ENCODE peak calls at places on chromosomes 2 and 18, in nine cellular contexts. Q is SK-N-SH; N is ovary; B is stomach; P is psoas muscle; J is GM23248; Z is effector memory CD4-positive, alpha-beta T cell; G is heart right ventricle; V is neuronal stem cell. U is an unnamed sample. For H3K36me3, H3K4me1 and H3K9me3, the result is how much of the 10 kb centered on the place peaks cover.

GRCh38 chr18:48723837-48724236 is 185.0 kb downstream of the CTIF start:
- DNase-seq in Q (no peak), N (no peak), B (no peak), P (no peak), J (no peak), Z (no peak), G (no peak), V (no peak), U (no peak)

GRCh38 chr2:225103737-225104141 is 61.5 kb upstream of the DOCK10 start:
- DNase-seq in Q (no peak), N (no peak), B (no peak), P (no peak), J (peak), Z (no peak), G (no peak), V (no peak), U (no peak)

GRCh38 chr2:169862816-169863215 is 35.6 kb downstream of the UBR3 start:
- DNase-seq in Q (no peak), N (no peak), B (no peak), P (no peak), J (no peak), Z (no peak), G (no peak), V (no peak), U (no peak)

GRCh38 chr18:75071484-75071785 is 137.5 kb downstream of the PTGR3 start:
- DNase-seq in Q (no peak), N (no peak), B (no peak), P (no peak), J (no peak), Z (no peak), G (no peak), V (no peak), U (no peak)

GRCh38 chr2:113672297-113672696 is 45.2 kb downstream of the RABL2A start:
- DNase-seq in Q (no peak), N (no peak), B (no peak), P (no peak), J (no peak), Z (no peak), G (no peak), V (no peak), U (no peak)

GRCh38 chr2:51413726-51414125 is 381.8 kb upstream of the NRXN1 start:
- DNase-seq in Q (no peak), N (no peak), B (no peak), P (no peak), J (no peak), Z (no peak), G (no peak), V (no peak), U (no peak)

GRCh38 chr2:151159109-151159690 is 102.5 kb downstream of the RBM43 start:
- DNase-seq in Q (no peak), N (no peak), B (no peak), P (no peak), J (no peak), Z (no peak), G (no peak), V (no peak), U (no peak)

GRCh38 chr2:44169155-44169898 is 652 bp downstream of the PPM1B start:
- DNase-seq in Q (peak), N (no peak), B (peak), P (peak), J (peak), Z (peak), G (no peak), V (peak), U (peak)

GRCh38 chr2:167925775-167926174 is 321.6 kb downstream of the STK39 start:
- DNase-seq in Q (peak), N (no peak), B (no peak), P (no peak), J (no peak), Z (no peak), G (no peak), V (no peak), U (no peak)

GRCh38 chr2:59578349-59578748 is 975.1 kb downstream of the BCL11A start:
- DNase-seq in Q (no peak), N (no peak), B (no peak), P (no peak), J (no peak), Z (no peak), G (no peak), V (no peak), U (no peak)

GRCh38 chr2:56757884-56758545 is 574.2 kb downstream of the CCDC85A start:
- DNase-seq in Q (no peak), N (no peak), B (no peak), P (no peak), J (no peak), Z (no peak), G (no peak), V (no peak), U (no peak)

GRCh38 chr2:202052235-202052634 is 18.6 kb downstream of the FZD7 start:
- DNase-seq in Q (no peak), N (no peak), B (no peak), P (no peak), J (no peak), Z (no peak), G (no peak), V (no peak), U (no peak)

GRCh38 chr2:11477994-11478393 is 12.0 kb upstream of the E2F6 start:
- DNase-seq in Q (peak), N (peak), B (peak), P (peak), J (peak), Z (peak), G (peak), V (peak), U (peak)

GRCh38 chr2:24179683-24180082 is 4.8 kb downstream of the FAM228A start:
- DNase-seq in Q (no peak), N (no peak), B (no peak), P (no peak), J (no peak), Z (no peak), G (no peak), V (no peak), U (no peak)

GRCh38 chr2:82023710-82024109 is 1719.2 kb upstream of the LRRTM1 start:
- DNase-seq in Q (no peak), N (no peak), B (no peak), P (no peak), J (no peak), Z (no peak), G (no peak), V (no peak), U (no peak)

GRCh38 chr2:219713110-219713509 is 85.7 kb downstream of the SLC4A3 start:
- DNase-seq in Q (peak), N (no peak), B (no peak), P (no peak), J (peak), Z (no peak), G (no peak), V (no peak), U (peak)

GRCh38 chr18:8116346-8117007 is 492.8 kb upstream of the RAB12 start:
- DNase-seq in Q (no peak), N (no peak), B (no peak), P (no peak), J (peak), Z (no peak), G (no peak), V (no peak), U (no peak)

GRCh38 chr2:98014379-98014778 is 18.6 kb upstream of the TMEM131 start:
- DNase-seq in Q (no peak), N (no peak), B (no peak), P (no peak), J (no peak), Z (no peak), G (no peak), V (no peak), U (no peak)

GRCh38 chr2:38443021-38443541 is 66.0 kb upstream of the ATL2 start:
- DNase-seq in Q (no peak), N (no peak), B (peak), P (no peak), J (peak), Z (no peak), G (no peak), V (no peak), U (no peak)

GRCh38 chr2:10048501-10049171 is 5.3 kb downstream of the KLF11 start:
- DNase-seq in Q (peak), N (no peak), B (no peak), P (peak), J (peak), Z (no peak), G (no peak), V (no peak), U (peak)

GRCh38 chr18:42373584-42373983 is 418.6 kb downstream of the PIK3C3 start:
- DNase-seq in Q (no peak), N (no peak), B (no peak), P (no peak), J (no peak), Z (no peak), G (no peak), V (no peak), U (no peak)

GRCh38 chr2:109182426-109182825 is 53.4 kb downstream of the SH3RF3 start:
- DNase-seq in Q (no peak), N (no peak), B (no peak), P (no peak), J (peak), Z (no peak), G (no peak), V (no peak), U (no peak)

GRCh38 chr2:211623096-211623495 is 915.5 kb downstream of the ERBB4 start:
- DNase-seq in Q (no peak), N (no peak), B (no peak), P (no peak), J (no peak), Z (no peak), G (no peak), V (no peak), U (no peak)

GRCh38 chr2:118202707-118203303 is 114.5 kb downstream of the INSIG2 start:
- DNase-seq in Q (peak), N (no peak), B (no peak), P (peak), J (peak), Z (peak), G (no peak), V (no peak), U (peak)

GRCh38 chr2:168114619-168115018 is 132.8 kb downstream of the STK39 start:
- DNase-seq in Q (no peak), N (no peak), B (no peak), P (peak), J (no peak), Z (no peak), G (no peak), V (no peak), U (no peak)

GRCh38 chr2:112519506-112519905 is 22.8 kb upstream of the POLR1B start:
- DNase-seq in Q (no peak), N (no peak), B (no peak), P (no peak), J (no peak), Z (no peak), G (no peak), V (no peak), U (no peak)

GRCh38 chr2:137981112-137981679 is 16.9 kb downstream of the HNMT start:
- DNase-seq in Q (no peak), N (no peak), B (no peak), P (no peak), J (no peak), Z (no peak), G (no peak), V (no peak), U (no peak)

GRCh38 chr2:115484483-115484882 is 1042.0 kb downstream of the DPP10 start:
- DNase-seq in Q (no peak), N (no peak), B (no peak), P (no peak), J (no peak), Z (no peak), G (no peak), V (no peak), U (no peak)

GRCh38 chr2:168247341-168248305 is at the start of gene STK39:
- DNase-seq in Q (peak), N (peak), B (peak), P (peak), J (peak), Z (peak), G (peak), V (peak), U (peak)

GRCh38 chr2:177147093-177147694 is 65.4 kb upstream of the HNRNPA3 start:
- DNase-seq in Q (peak), N (no peak), B (no peak), P (no peak), J (peak), Z (no peak), G (no peak), V (no peak), U (peak)

GRCh38 chr2:72576459-72576858 is 249.4 kb downstream of the EXOC6B start:
- DNase-seq in Q (no peak), N (no peak), B (no peak), P (no peak), J (no peak), Z (no peak), G (no peak), V (no peak), U (no peak)

GRCh38 chr2:10404324-10405143 is 43.6 kb downstream of the ODC1 start:
- DNase-seq in Q (peak), N (no peak), B (no peak), P (no peak), J (peak), Z (no peak), G (no peak), V (no peak), U (no peak)

GRCh38 chr2:54641988-54642387 is 81.5 kb upstream of the EML6 start:
- DNase-seq in Q (no peak), N (no peak), B (peak), P (no peak), J (no peak), Z (no peak), G (peak), V (no peak), U (no peak)

GRCh38 chr2:46363535-46364170 is 66.4 kb downstream of the EPAS1 start:
- DNase-seq in Q (no peak), N (no peak), B (no peak), P (no peak), J (peak), Z (no peak), G (no peak), V (no peak), U (no peak)

GRCh38 chr18:52334896-52335295 is 5.1 kb upstream of the DCC start:
- DNase-seq in Q (no peak), N (no peak), B (no peak), P (no peak), J (peak), Z (no peak), G (no peak), V (no peak), U (no peak)

GRCh38 chr2:19819097-19820065 is 82.4 kb downstream of the TTC32 start:
- DNase-seq in Q (no peak), N (no peak), B (no peak), P (no peak), J (peak), Z (no peak), G (no peak), V (no peak), U (no peak)

GRCh38 chr2:75729861-75730260 is 19.1 kb upstream of the GCFC2 start:
- DNase-seq in Q (peak), N (no peak), B (no peak), P (no peak), J (peak), Z (no peak), G (no peak), V (no peak), U (peak)

GRCh38 chr2:128496700-128497099 is 178.0 kb upstream of the HS6ST1 start:
- DNase-seq in Q (no peak), N (no peak), B (peak), P (no peak), J (no peak), Z (no peak), G (no peak), V (no peak), U (no peak)

GRCh38 chr18:78492064-78492812 is 487.4 kb upstream of the SALL3 start:
- DNase-seq in Q (no peak), N (no peak), B (no peak), P (no peak), J (no peak), Z (no peak), G (no peak), V (no peak), U (no peak)

GRCh38 chr2:241654551-241654950 is 17.1 kb downstream of the ATG4B start:
- DNase-seq in Q (no peak), N (no peak), B (no peak), P (no peak), J (no peak), Z (no peak), G (no peak), V (no peak), U (no peak)
- H3K36me3 ChIP-seq in Q (half or more), N (under half), B (under half), P (half or more), J (under half), Z (half or more), G (under half), V (half or more), U (half or more)

DNA sequence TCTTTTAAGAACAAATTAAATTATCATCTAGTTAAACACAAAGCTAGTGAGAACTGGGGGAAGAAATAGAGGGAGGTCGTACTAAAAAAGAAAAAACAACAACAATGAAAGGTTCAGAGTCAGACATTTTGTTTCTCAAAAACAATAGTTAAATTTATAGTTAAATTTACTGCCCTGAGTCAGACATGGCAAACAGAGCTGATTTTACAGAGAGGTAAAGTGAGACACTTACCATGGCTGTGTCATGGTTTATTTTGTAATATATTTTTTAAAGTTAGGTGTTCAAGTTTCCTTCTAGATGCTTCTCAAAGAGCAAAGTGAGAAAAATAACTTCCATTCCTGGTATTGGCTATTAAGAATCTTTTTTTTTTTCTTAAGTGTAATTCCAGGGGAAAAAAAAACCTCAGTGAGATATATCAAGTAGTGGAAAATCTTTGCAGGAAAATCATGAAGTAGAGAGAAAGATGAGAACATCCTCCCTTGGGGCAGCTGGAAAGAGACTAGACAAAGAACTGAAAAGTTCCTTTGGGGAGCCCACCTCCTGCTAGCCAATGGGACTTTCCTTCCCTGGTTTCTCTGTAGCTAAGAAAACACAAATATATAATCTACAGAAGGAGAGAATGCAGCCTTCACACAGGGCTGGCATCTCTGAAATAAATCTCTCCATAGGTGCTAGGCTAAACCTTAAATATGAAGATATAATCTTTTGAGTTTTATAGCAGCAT is 12.3 kb downstream of the KLF7 start:
- DNase-seq in Q (no peak), N (no peak), B (no peak), P (no peak), J (no peak), Z (no peak), G (no peak), V (no peak), U (no peak)
- H3K4me1 ChIP-seq in Q (half or more), N (under half), B (under half), P (under half), J (half or more), Z (under half), G (half or more), V (half or more), U (half or more)

GRCh38 chr2:94774851-94775250 is 96.4 kb upstream of the TEKT4 start:
- DNase-seq in Q (no peak), N (no peak), B (no peak), P (no peak), J (no peak), Z (no peak), G (no peak), V (no peak), U (no peak)
- H3K9me3 ChIP-seq in Q (under half), N (under half), B (under half), P (under half), J (under half), Z (under half), G (under half), V (under half), U (under half)

GRCh38 chr2:239994086-239994485 is 31.1 kb downstream of the NDUFA10 start:
- DNase-seq in Q (no peak), N (no peak), B (no peak), P (no peak), J (no peak), Z (no peak), G (no peak), V (no peak), U (no peak)
- H3K36me3 ChIP-seq in Q (half or more), N (under half), B (under half), P (half or more), J (under half), Z (under half), G (under half), V (half or more), U (under half)

GRCh38 chr18:79801217-79801616 is 3.5 kb downstream of the KCNG2 start:
- DNase-seq in Q (no peak), N (no peak), B (no peak), P (no peak), J (no peak), Z (no peak), G (no peak), V (no peak), U (no peak)
- H3K4me1 ChIP-seq in Q (under half), N (under half), B (under half), P (under half), J (under half), Z (under half), G (under half), V (under half), U (under half)

GRCh38 chr2:457287-457686 is 169.4 kb upstream of the ALKAL2 start:
- DNase-seq in Q (no peak), N (no peak), B (no peak), P (no peak), J (no peak), Z (no peak), G (no peak), V (no peak), U (no peak)

GRCh38 chr2:457792-458430 is 170.0 kb upstream of the ALKAL2 start:
- DNase-seq in Q (no peak), N (no peak), B (no peak), P (no peak), J (no peak), Z (no peak), G (no peak), V (no peak), U (no peak)

GRCh38 chr2:455913-456312 is 168.0 kb upstream of the ALKAL2 start:
- DNase-seq in Q (no peak), N (no peak), B (no peak), P (no peak), J (no peak), Z (no peak), G (no peak), V (no peak), U (peak)

GRCh38 chr2:460861-461260 is 173.0 kb upstream of the ALKAL2 start:
- DNase-seq in Q (no peak), N (no peak), B (no peak), P (no peak), J (no peak), Z (peak), G (no peak), V (no peak), U (no peak)

DNA sequence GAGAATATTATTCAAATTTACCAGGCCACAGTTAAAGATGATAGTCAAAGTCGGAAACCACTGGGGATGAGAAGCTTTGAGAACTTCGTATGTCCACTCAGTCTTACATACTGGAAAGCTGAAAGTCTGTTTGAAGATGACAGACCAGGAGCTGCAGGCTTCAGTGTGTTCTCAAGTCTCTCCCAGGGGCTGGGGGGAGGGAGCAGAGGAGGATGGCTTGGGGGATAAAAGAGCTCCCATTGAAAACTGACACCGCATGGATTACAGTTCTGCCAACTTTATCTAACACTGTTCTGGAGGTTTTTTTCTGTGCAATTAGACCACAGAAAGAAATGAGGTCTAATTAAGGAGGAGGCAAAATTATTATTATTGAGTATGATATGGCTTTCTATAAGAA is 170.5 kb upstream of the ALKAL2 start:
- DNase-seq in Q (no peak), N (no peak), B (no peak), P (no peak), J (no peak), Z (no peak), G (no peak), V (no peak), U (no peak)
- H3K9me3 ChIP-seq in Q (under half), N (under half), B (under half), P (under half), J (under half), Z (under half), G (under half), V (under half), U (under half)

DNA sequence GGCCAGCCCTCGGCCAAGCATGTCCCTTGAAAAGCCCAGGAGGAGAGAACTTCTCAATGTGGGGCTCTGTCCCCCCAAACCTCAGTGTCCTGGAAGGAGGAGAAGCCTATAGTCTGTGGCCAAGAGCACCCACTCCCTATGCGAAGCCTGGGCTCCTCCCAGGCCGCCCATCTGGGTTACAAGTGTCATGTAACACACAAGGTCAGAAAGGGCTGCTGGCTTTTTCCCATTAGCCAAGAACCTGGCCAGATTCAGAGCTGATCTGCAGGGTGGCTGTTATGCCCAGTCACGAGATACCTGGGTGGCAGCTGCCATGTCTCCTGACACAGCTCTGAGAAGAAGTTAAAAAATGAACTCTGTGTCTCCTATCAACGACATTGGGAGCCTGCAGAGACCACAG is 170.7 kb downstream of the TNS1 start:
- DNase-seq in Q (no peak), N (no peak), B (no peak), P (peak), J (no peak), Z (no peak), G (no peak), V (no peak), U (no peak)
- H3K36me3 ChIP-seq in Q (half or more), N (under half), B (half or more), P (half or more), J (under half), Z (under half), G (under half), V (under half), U (under half)

GRCh38 chr2:239273280-239274234 is 127.3 kb downstream of the HDAC4 start:
- DNase-seq in Q (no peak), N (peak), B (peak), P (no peak), J (no peak), Z (no peak), G (no peak), V (no peak), U (no peak)
- H3K4me1 ChIP-seq in Q (half or more), N (under half), B (under half), P (half or more), J (under half), Z (under half), G (half or more), V (under half), U (under half)